ENCODE peak calls at places on chromosomes 12 and 14, in eight cellular contexts. One of them, this sample, is unnamed.

GRCh38 chr12:87853448-87854003 is 175.7 kb downstream of the C12orf50 start:
- DNase-seq in CD8-positive, alpha-beta memory T cell: no peak
- DNase-seq in HFFc6: no peak
- DNase-seq in frontal cortex: no peak
- DNase-seq in stimulated activated CD8-positive, alpha-beta memory T cell treated with anti-CD3 and anti-CD28 coated beads, Interleukin-15, amount 100 ng/mL, for 4 hours: no peak
- DNase-seq in Peyer's patch: no peak
- DNase-seq in CD4-positive, alpha-beta memory T cell: no peak
- DNase-seq in caudate nucleus: no peak
- DNase-seq in this sample: no peak

GRCh38 chr12:76346798-76347420 is 1.3 kb downstream of the BBS10 start:
- DNase-seq in CD4-positive, alpha-beta memory T cell: no peak
- DNase-seq in frontal cortex: no peak
- DNase-seq in Peyer's patch: no peak
- DNase-seq in HFFc6: peak; percentile 75
- DNase-seq in CD8-positive, alpha-beta memory T cell: no peak
- DNase-seq in stimulated activated CD8-positive, alpha-beta memory T cell treated with anti-CD3 and anti-CD28 coated beads, Interleukin-15, amount 100 ng/mL, for 4 hours: no peak
- DNase-seq in caudate nucleus: peak; percentile 30
- DNase-seq in this sample: no peak

GRCh38 chr14:97361181-97361580 is 564.0 kb downstream of the VRK1 start:
- DNase-seq in stimulated activated CD8-positive, alpha-beta memory T cell treated with anti-CD3 and anti-CD28 coated beads, Interleukin-15, amount 100 ng/mL, for 4 hours: no peak
- DNase-seq in frontal cortex: no peak
- DNase-seq in HFFc6: no peak
- DNase-seq in caudate nucleus: no peak
- DNase-seq in Peyer's patch: no peak
- DNase-seq in CD4-positive, alpha-beta memory T cell: no peak
- DNase-seq in CD8-positive, alpha-beta memory T cell: no peak
- DNase-seq in this sample: no peak

GRCh38 chr12:11635341-11635740 is 14.1 kb upstream of the ETV6 start:
- DNase-seq in CD4-positive, alpha-beta memory T cell: no peak
- DNase-seq in HFFc6: no peak
- DNase-seq in stimulated activated CD8-positive, alpha-beta memory T cell treated with anti-CD3 and anti-CD28 coated beads, Interleukin-15, amount 100 ng/mL, for 4 hours: no peak
- DNase-seq in CD8-positive, alpha-beta memory T cell: no peak
- DNase-seq in Peyer's patch: no peak
- DNase-seq in caudate nucleus: no peak
- DNase-seq in frontal cortex: no peak
- DNase-seq in this sample: no peak

GRCh38 chr12:10667581-10667980 is 6.3 kb downstream of the STYK1 start:
- DNase-seq in stimulated activated CD8-positive, alpha-beta memory T cell treated with anti-CD3 and anti-CD28 coated beads, Interleukin-15, amount 100 ng/mL, for 4 hours: no peak
- DNase-seq in CD8-positive, alpha-beta memory T cell: no peak
- DNase-seq in frontal cortex: no peak
- DNase-seq in caudate nucleus: no peak
- DNase-seq in CD4-positive, alpha-beta memory T cell: no peak
- DNase-seq in Peyer's patch: no peak
- DNase-seq in HFFc6: no peak
- DNase-seq in this sample: no peak

GRCh38 chr12:103800252-103800771 is 40.7 kb downstream of the NT5DC3 start:
- DNase-seq in caudate nucleus: peak; percentile 15
- DNase-seq in stimulated activated CD8-positive, alpha-beta memory T cell treated with anti-CD3 and anti-CD28 coated beads, Interleukin-15, amount 100 ng/mL, for 4 hours: no peak
- DNase-seq in CD8-positive, alpha-beta memory T cell: no peak
- DNase-seq in Peyer's patch: peak; percentile 63
- DNase-seq in CD4-positive, alpha-beta memory T cell: no peak
- DNase-seq in HFFc6: no peak
- DNase-seq in frontal cortex: no peak
- DNase-seq in this sample: no peak

GRCh38 chr12:7601407-7601806 is 64.3 kb downstream of the APOBEC1 start:
- DNase-seq in HFFc6: no peak
- DNase-seq in CD4-positive, alpha-beta memory T cell: no peak
- DNase-seq in stimulated activated CD8-positive, alpha-beta memory T cell treated with anti-CD3 and anti-CD28 coated beads, Interleukin-15, amount 100 ng/mL, for 4 hours: no peak
- DNase-seq in CD8-positive, alpha-beta memory T cell: no peak
- DNase-seq in caudate nucleus: no peak
- DNase-seq in Peyer's patch: no peak
- DNase-seq in frontal cortex: no peak
- DNase-seq in this sample: no peak

GRCh38 chr12:90995041-90995440 is 9.7 kb downstream of the EPYC start:
- DNase-seq in Peyer's patch: no peak
- DNase-seq in CD8-positive, alpha-beta memory T cell: no peak
- DNase-seq in caudate nucleus: no peak
- DNase-seq in HFFc6: no peak
- DNase-seq in CD4-positive, alpha-beta memory T cell: no peak
- DNase-seq in frontal cortex: no peak
- DNase-seq in stimulated activated CD8-positive, alpha-beta memory T cell treated with anti-CD3 and anti-CD28 coated beads, Interleukin-15, amount 100 ng/mL, for 4 hours: no peak
- DNase-seq in this sample: no peak

GRCh38 chr12:22899184-22899583 is 274.2 kb downstream of the ETNK1 start:
- DNase-seq in frontal cortex: no peak
- DNase-seq in CD4-positive, alpha-beta memory T cell: no peak
- DNase-seq in HFFc6: no peak
- DNase-seq in Peyer's patch: no peak
- DNase-seq in caudate nucleus: no peak
- DNase-seq in stimulated activated CD8-positive, alpha-beta memory T cell treated with anti-CD3 and anti-CD28 coated beads, Interleukin-15, amount 100 ng/mL, for 4 hours: no peak
- DNase-seq in CD8-positive, alpha-beta memory T cell: no peak
- DNase-seq in this sample: no peak

This sample was measured in spleen.